ENCODE peak calls at places on chromosomes 6 and 20, in five cellular contexts. E, O, F, A and I are unnamed samples.

GRCh38 chr6:163253556-163254213 is 160.8 kb upstream of the QKI start:
- DNase-seq in E (no peak), O (no peak), F (no peak), A (no peak), I (no peak)

GRCh38 chr20:21397341-21398108 is at the start of gene NKX2-4:
- DNase-seq in E (no peak), O (no peak), F (no peak), A (no peak), I (no peak)

GRCh38 chr6:142014515-142014914 is 118.2 kb upstream of the GJE1 start:
- DNase-seq in E (peak), O (peak), F (no peak), A (no peak), I (no peak)

GRCh38 chr6:45541934-45542333 is 164.2 kb upstream of the SUPT3H start:
- DNase-seq in E (no peak), O (no peak), F (no peak), A (no peak), I (no peak)

GRCh38 chr20:22928679-22929078 is 106.4 kb upstream of the SSTR4 start:
- DNase-seq in E (no peak), O (no peak), F (no peak), A (no peak), I (no peak)

GRCh38 chr6:104881964-104882668 is 22.4 kb upstream of the HACE1 start:
- DNase-seq in E (no peak), O (no peak), F (no peak), A (no peak), I (no peak)

GRCh38 chr20:39853664-39854063 is 835.4 kb downstream of the MAFB start:
- DNase-seq in E (peak), O (peak), F (no peak), A (no peak), I (no peak)

GRCh38 chr6:32752580-32752979 is 10.8 kb downstream of the HLA-DQB2 start:
- DNase-seq in E (no peak), O (no peak), F (no peak), A (no peak), I (no peak)

GRCh38 chr20:2179233-2179580 is 77.6 kb downstream of the STK35 start:
- DNase-seq in E (no peak), O (no peak), F (no peak), A (no peak), I (no peak)